ENCODE peak calls at places on chromosomes 3 and 15, in six cellular contexts. J is lower lobe of right lung; E is tibial nerve; Y is CD4-positive, alpha-beta T cell; H is psoas muscle; X is left ventricle myocardium inferior. W is an unnamed sample.

GRCh38 chr3:168095611-168096209 is at the start of gene GOLIM4:
- DNase-seq in X (peak; percentile 96), H (peak; percentile 97), J (peak; percentile 97), Y (peak; percentile 32), E (peak; percentile 88), W (peak; percentile 5)

GRCh38 chr3:151879684-151880282 is 6.3 kb downstream of the SUCNR1 start:
- DNase-seq in X (no peak), J (no peak), Y (no peak), E (no peak), H (no peak), W (no peak)

GRCh38 chr15:29857196-29857595 is 34.9 kb upstream of the TJP1 start:
- DNase-seq in E (no peak), H (no peak), J (no peak), Y (no peak), X (no peak), W (no peak)

GRCh38 chr3:141020139-141020940 is 30.8 kb upstream of the SPSB4 start:
- DNase-seq in J (no peak), H (no peak), E (no peak), Y (no peak), X (no peak), W (no peak)

GRCh38 chr3:152574461-152575079 is 260.4 kb upstream of the P2RY1 start:
- DNase-seq in H (peak; percentile 75), X (peak; percentile 45), E (peak; percentile 74), J (no peak), Y (peak; percentile 35), W (no peak)

GRCh38 chr3:181384970-181385369 is 326.8 kb upstream of the SOX2 start:
- DNase-seq in J (no peak), E (no peak), Y (no peak), X (no peak), H (no peak), W (no peak)

GRCh38 chr15:59622289-59622688 is 10.7 kb downstream of the GCNT3 start:
- DNase-seq in H (no peak), J (peak; percentile 47), Y (no peak), X (no peak), E (no peak), W (no peak)

GRCh38 chr3:160130950-160131349 is 94.3 kb upstream of the C3orf80 start:
- DNase-seq in J (no peak), X (no peak), Y (no peak), E (no peak), H (no peak), W (no peak)

GRCh38 chr15:58458076-58458475 is 26.3 kb downstream of the LIPC start:
- DNase-seq in X (no peak), H (no peak), E (no peak), Y (no peak), J (no peak), W (no peak)

GRCh38 chr15:58459562-58459961 is 27.8 kb downstream of the LIPC start:
- DNase-seq in H (peak; percentile 69), X (peak; percentile 61), Y (no peak), J (no peak), E (no peak), W (no peak)

GRCh38 chr15:58459045-58459444 is 27.3 kb downstream of the LIPC start:
- DNase-seq in Y (no peak), X (no peak), H (no peak), J (no peak), E (no peak), W (no peak)

GRCh38 chr15:58454950-58455401 is 23.2 kb downstream of the LIPC start:
- DNase-seq in E (no peak), Y (no peak), H (no peak), J (no peak), X (no peak), W (no peak)

GRCh38 chr15:58457466-58457965 is 25.7 kb downstream of the LIPC start:
- DNase-seq in Y (no peak), X (no peak), J (no peak), H (no peak), E (no peak), W (no peak)
- H3K27ac ChIP-seq in Y (no peak overlapping the region), X (peak overlapping the region; percentile 88), J (no peak overlapping the region), H (no peak overlapping the region), E (no peak overlapping the region), W (no peak overlapping the region)

GRCh38 chr3:157188391-157188790 is 28.4 kb upstream of the CCNL1 start:
- DNase-seq in E (no peak), X (no peak), Y (no peak), J (no peak), H (no peak), W (no peak)

GRCh38 chr3:157179365-157179803 is 19.4 kb upstream of the CCNL1 start:
- DNase-seq in H (no peak), J (no peak), E (no peak), X (no peak), Y (no peak), W (no peak)

GRCh38 chr3:157180262-157180661 is 20.3 kb upstream of the CCNL1 start:
- DNase-seq in X (no peak), H (no peak), Y (no peak), J (no peak), E (no peak), W (no peak)

GRCh38 chr3:157182879-157183278 is 22.9 kb upstream of the CCNL1 start:
- DNase-seq in J (no peak), X (no peak), Y (no peak), E (no peak), H (no peak), W (no peak)
- H3K9me3 ChIP-seq in J (peaks cover 2% of the 10 kb centered on the region), X (peaks cover 13% of the 10 kb centered on the region), Y (peaks cover 24% of the 10 kb centered on the region), E (no peaks in the 10 kb centered on the region), H (no peaks in the 10 kb centered on the region), W (peaks cover 8% of the 10 kb centered on the region)

GRCh38 chr3:60430208-60430607 is 821.0 kb downstream of the FHIT start:
- DNase-seq in H (no peak), X (no peak), E (no peak), Y (no peak), J (no peak), W (no peak)

GRCh38 chr3:60434323-60434722 is 816.9 kb downstream of the FHIT start:
- DNase-seq in H (no peak), E (no peak), X (no peak), J (no peak), Y (no peak), W (no peak)

GRCh38 chr3:60435941-60436650 is 815.2 kb downstream of the FHIT start:
- DNase-seq in J (no peak), Y (no peak), E (no peak), H (no peak), X (no peak), W (no peak)

GRCh38 chr3:60434945-60435344 is 816.3 kb downstream of the FHIT start:
- DNase-seq in Y (no peak), E (no peak), H (no peak), X (no peak), J (no peak), W (no peak)

DNA sequence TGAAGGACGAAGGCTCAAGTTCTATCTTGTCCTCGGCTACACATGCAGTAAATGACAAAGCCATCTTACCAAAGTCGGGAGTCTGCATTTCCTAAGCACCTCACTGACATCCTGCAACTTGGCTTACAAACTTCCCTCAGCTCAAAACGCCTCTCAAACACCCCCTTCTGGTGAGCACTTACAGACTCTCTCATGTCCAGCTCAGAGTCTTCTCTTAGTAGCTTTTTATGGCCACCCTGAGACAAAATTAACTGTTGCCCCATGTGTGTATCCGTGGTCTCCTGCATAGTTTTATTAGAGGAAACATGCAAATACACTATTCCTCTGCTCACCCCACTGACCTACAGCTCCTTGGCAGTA is 819.7 kb downstream of the FHIT start:
- DNase-seq in H (no peak), J (no peak), E (no peak), X (no peak), Y (no peak), W (no peak)
- TF ChIP-seq CTCF in H (no peak), J (no peak), E (no peak), X (peak; percentile 44), Y (no peak), W (no peak)

GRCh38 chr3:170701696-170702678 is 116.1 kb upstream of the SLC7A14 start:
- DNase-seq in Y (no peak), J (no peak), X (no peak), H (no peak), E (no peak), W (no peak)

GRCh38 chr3:170697131-170697530 is 111.3 kb upstream of the SLC7A14 start:
- DNase-seq in J (no peak), X (no peak), Y (no peak), E (no peak), H (no peak), W (no peak)

GRCh38 chr3:170697803-170698350 is 112.0 kb upstream of the SLC7A14 start:
- DNase-seq in X (no peak), E (no peak), Y (no peak), J (no peak), H (no peak), W (no peak)

GRCh38 chr3:170700054-170700404 is 114.2 kb upstream of the SLC7A14 start:
- DNase-seq in E (no peak), H (no peak), Y (no peak), J (no peak), X (no peak), W (no peak)

DNA sequence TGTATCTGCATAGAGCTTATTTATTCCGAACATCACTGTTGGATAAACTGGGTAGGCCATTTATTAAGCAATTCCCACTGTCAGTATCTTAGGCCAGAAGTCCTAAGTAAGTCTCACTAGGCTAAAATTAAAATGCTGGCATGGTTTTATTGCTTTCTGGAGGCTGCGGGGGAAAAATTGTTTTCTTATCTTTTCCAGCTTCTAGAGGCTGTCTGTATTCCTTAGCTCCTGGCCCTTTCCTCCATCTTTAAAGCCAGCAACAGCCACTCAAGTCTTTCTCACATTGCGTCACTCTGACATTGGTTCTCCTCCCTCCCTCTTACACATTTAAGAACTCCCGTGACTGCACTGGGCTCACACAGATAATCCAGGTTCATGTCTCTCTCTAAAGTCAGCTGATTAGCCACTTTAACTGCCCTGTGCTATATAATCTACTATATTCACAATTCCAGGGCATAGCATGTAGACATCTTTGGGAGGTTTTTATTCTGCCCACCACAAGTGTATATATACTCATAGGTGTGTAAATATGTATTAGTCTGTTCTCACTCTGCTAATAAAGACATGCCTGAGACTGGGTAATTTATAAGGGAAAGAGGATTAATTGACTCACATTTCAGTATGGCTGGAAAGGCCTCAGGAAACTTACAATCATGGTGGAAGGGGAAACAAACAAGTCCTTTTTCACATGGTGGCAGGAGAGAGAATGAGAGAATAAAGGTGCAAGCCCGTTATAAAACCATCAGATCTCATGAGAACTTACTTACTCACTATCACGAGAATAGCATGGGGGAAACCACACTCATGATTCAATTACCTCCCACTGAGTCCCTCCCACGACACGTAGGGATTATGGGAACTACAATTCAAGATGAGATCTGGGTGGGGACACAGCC is 113.5 kb upstream of the SLC7A14 start:
- DNase-seq in J (no peak), Y (no peak), E (no peak), X (no peak), H (no peak), W (no peak)
- H3K27ac ChIP-seq in J (no peak overlapping the region), Y (no peak overlapping the region), E (no peak overlapping the region), X (peak overlapping the region; percentile 54), H (no peak overlapping the region), W (no peak overlapping the region)

GRCh38 chr3:791442-791841 is 301.4 kb upstream of the CNTN6 start:
- DNase-seq in X (no peak), Y (no peak), H (no peak), J (no peak), E (no peak), W (no peak)

GRCh38 chr3:792651-793050 is 300.2 kb upstream of the CNTN6 start:
- DNase-seq in X (no peak), E (no peak), J (no peak), Y (no peak), H (no peak), W (no peak)
- H3K9me3 ChIP-seq in X (peaks cover 8% of the 10 kb centered on the region), E (no peaks in the 10 kb centered on the region), J (no peaks in the 10 kb centered on the region), Y (no peaks in the 10 kb centered on the region), H (no peaks in the 10 kb centered on the region), W (no peaks in the 10 kb centered on the region)